ENCODE peak calls at places on chromosomes 7 and 10, in four cellular contexts. O is HEK293T, R is GM12878, P is K562. V is an unnamed sample.

GRCh38 chr7:110051386-110051785 is 1039.5 kb upstream of the LRRN3 start:
- DNase-seq in O (no peak), R (no peak), P (no peak), V (no peak)

GRCh38 chr7:133051066-133051465 is 30.8 kb downstream of the CHCHD3 start:
- DNase-seq in O (peak), R (no peak), P (peak), V (no peak)

GRCh38 chr10:85446852-85447251 is 919.7 kb downstream of the GRID1 start:
- DNase-seq in O (no peak), R (no peak), P (no peak), V (no peak)

GRCh38 chr7:148940702-148941597 is 56.9 kb upstream of the EZH2 start:
- DNase-seq in O (peak), R (peak), P (peak), V (peak)

GRCh38 chr7:17663056-17663675 is 277.1 kb downstream of the SNX13 start:
- DNase-seq in O (no peak), R (no peak), P (no peak), V (no peak)

GRCh38 chr10:100019824-100020160 is 10.0 kb upstream of the DNMBP start:
- DNase-seq in O (peak), R (no peak), P (no peak), V (peak)

GRCh38 chr7:29826904-29827303 is 20.6 kb downstream of the WIPF3 start:
- DNase-seq in O (no peak), R (no peak), P (no peak), V (no peak)

GRCh38 chr7:142384508-142384922 is 126.7 kb upstream of the PRSS58 start:
- DNase-seq in O (no peak), R (no peak), P (no peak), V (no peak)

GRCh38 chr7:32154797-32155196 is 84.6 kb upstream of the PDE1C start:
- DNase-seq in O (no peak), R (no peak), P (no peak), V (no peak)

GRCh38 chr10:11525503-11525902 is 85.9 kb downstream of the USP6NL start:
- DNase-seq in O (no peak), R (no peak), P (no peak), V (no peak)
- TF ChIP-seq FOXK2 in O (no peak), R (no peak), P (no peak), V (no peak)

GRCh38 chr10:28840954-28841353 is 163.6 kb downstream of the BAMBI start:
- DNase-seq in O (no peak), R (no peak), P (no peak), V (no peak)

GRCh38 chr10:28842321-28842720 is 165.0 kb downstream of the BAMBI start:
- DNase-seq in O (no peak), R (no peak), P (no peak), V (no peak)

GRCh38 chr10:28839600-28840007 is 162.3 kb downstream of the BAMBI start:
- DNase-seq in O (no peak), R (no peak), P (peak), V (peak)

GRCh38 chr10:28840202-28840601 is 162.9 kb downstream of the BAMBI start:
- DNase-seq in O (no peak), R (no peak), P (no peak), V (no peak)

GRCh38 chr10:28841625-28842024 is 164.3 kb downstream of the BAMBI start:
- DNase-seq in O (no peak), R (no peak), P (no peak), V (no peak)
- TF ChIP-seq FOXM1 in O (no peak), R (no peak), P (no peak), V (no peak)

GRCh38 chr7:128459394-128459878 is 3.8 kb downstream of the HILPDA start:
- DNase-seq in O (peak), R (peak), P (peak), V (peak)
- TF ChIP-seq FOXK2 in O (no peak), R (no peak), P (no peak), V (no peak)

GRCh38 chr10:3875842-3876235 is 90.8 kb upstream of the KLF6 start:
- DNase-seq in O (no peak), R (no peak), P (no peak), V (no peak)

GRCh38 chr10:3876563-3876962 is 91.6 kb upstream of the KLF6 start:
- DNase-seq in O (no peak), R (no peak), P (no peak), V (no peak)

GRCh38 chr10:3877092-3878000 is 92.3 kb upstream of the KLF6 start:
- DNase-seq in O (no peak), R (no peak), P (no peak), V (no peak)

GRCh38 chr10:3873728-3874461 is 88.9 kb upstream of the KLF6 start:
- DNase-seq in O (no peak), R (peak), P (peak), V (peak)

DNA sequence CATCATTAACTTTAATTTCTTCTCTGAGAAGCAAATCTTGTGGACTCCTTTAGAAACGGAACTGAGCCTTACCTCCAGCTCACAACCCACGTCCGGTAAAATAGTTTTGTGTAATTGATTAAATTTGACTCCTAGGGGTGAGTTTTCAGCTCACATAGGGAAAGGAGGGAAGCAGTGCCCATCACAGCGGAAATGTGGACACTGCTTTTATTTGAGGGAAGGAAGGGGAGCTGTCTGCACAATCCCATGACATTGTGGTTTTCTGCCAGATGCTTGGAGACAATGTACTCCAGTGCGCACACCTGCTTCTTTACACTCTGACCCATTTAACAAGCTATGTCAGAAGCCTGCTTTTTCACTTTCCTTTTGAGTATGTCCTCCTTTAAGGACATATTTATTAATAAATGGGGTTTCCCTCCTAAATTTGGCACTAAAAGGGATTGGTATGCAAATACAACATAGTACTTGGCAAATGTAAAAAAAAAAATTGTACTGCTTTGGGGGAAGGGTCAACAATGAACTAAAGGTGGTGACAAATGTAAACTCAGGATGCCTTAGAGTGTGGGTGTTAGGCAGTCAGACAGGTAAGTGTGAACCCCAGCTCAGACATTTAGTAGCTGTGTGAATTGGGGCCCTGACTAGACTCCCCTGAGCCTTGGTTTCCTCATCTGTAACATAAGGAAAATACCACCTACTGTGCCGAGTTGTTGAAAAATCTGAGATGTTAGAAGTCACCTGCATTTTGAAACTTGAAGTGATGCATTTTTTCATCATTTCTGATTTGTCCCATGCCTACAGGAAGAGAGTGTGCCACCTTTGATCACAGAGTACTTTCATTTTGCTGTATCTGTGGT is 90.2 kb upstream of the KLF6 start:
- DNase-seq in O (no peak), R (peak), P (no peak), V (no peak)
- TF ChIP-seq FOXM1 in O (no peak), R (peak), P (no peak), V (no peak)

GRCh38 chr10:112338957-112339356 is 35.0 kb upstream of the ACSL5 start:
- DNase-seq in O (no peak), R (no peak), P (no peak), V (no peak)
- TF ChIP-seq FOXK2 in O (no peak), R (no peak), P (no peak), V (no peak)

DNA sequence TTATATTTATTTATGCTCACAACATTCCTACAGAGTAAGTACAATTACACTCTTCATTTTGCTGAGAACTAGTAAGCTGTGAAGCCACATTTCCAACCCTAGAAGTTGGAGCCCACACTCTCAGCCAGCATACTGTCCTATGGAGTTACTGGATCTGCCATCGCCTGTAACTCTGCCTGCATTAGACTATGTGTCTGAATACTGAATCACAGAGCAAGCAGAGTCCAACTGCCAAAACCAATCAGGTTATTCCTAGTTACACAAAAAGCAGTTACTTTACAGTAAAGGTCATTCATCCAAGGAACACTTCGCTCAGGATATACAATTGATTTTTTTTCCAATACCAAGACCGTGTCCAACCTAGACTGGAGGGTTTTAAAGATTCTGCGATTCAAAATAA is 21.5 kb downstream of the CTAGE6 start:
- DNase-seq in O (no peak), R (no peak), P (peak), V (no peak)
- TF ChIP-seq FOXM1 in O (no peak), R (no peak), P (no peak), V (no peak)

GRCh38 chr10:43105119-43105792 is 28.4 kb downstream of the RET start:
- DNase-seq in O (peak), R (no peak), P (peak), V (peak)
- TF ChIP-seq FOXK2 in O (no peak), R (no peak), P (no peak), V (no peak)

GRCh38 chr10:92822964-92823363 is 25.4 kb upstream of the EXOC6 start:
- DNase-seq in O (peak), R (no peak), P (no peak), V (no peak)
- TF ChIP-seq FOXM1 in O (no peak), R (no peak), P (no peak), V (no peak)

V was measured in HepG2.